ENCODE peak calls at places on chromosomes 1 and 21, in four cellular contexts. One of them, this sample, is unnamed.

GRCh38 chr1:6544831-6545230 is 9.5 kb downstream of the NOL9 start:
- DNase-seq in esophagus muscularis mucosa: no peak
- DNase-seq in IMR-90: peak
- DNase-seq in uterus: no peak
- DNase-seq in this sample: no peak

GRCh38 chr1:113672491-113672890 is 86.8 kb downstream of the PHTF1 start:
- DNase-seq in IMR-90: no peak
- DNase-seq in esophagus muscularis mucosa: no peak
- DNase-seq in uterus: no peak
- DNase-seq in this sample: no peak

GRCh38 chr1:115669002-115669673 is 27.4 kb downstream of the VANGL1 start:
- DNase-seq in uterus: no peak
- DNase-seq in IMR-90: peak
- DNase-seq in esophagus muscularis mucosa: no peak
- DNase-seq in this sample: no peak

GRCh38 chr21:45989355-45990048 is 7.9 kb downstream of the COL6A1 start:
- DNase-seq in esophagus muscularis mucosa: no peak
- DNase-seq in uterus: peak
- DNase-seq in IMR-90: no peak
- DNase-seq in this sample: no peak

GRCh38 chr21:29669416-29669815 is 270.4 kb downstream of the GRIK1 start:
- DNase-seq in uterus: no peak
- DNase-seq in IMR-90: no peak
- DNase-seq in esophagus muscularis mucosa: no peak
- DNase-seq in this sample: no peak

GRCh38 chr1:236394905-236395779 is 1.1 kb downstream of the EDARADD start:
- DNase-seq in IMR-90: no peak
- DNase-seq in esophagus muscularis mucosa: no peak
- DNase-seq in uterus: peak
- DNase-seq in this sample: no peak

GRCh38 chr1:17696417-17697301 is 58.5 kb upstream of the ACTL8 start:
- DNase-seq in IMR-90: peak
- DNase-seq in esophagus muscularis mucosa: no peak
- DNase-seq in uterus: peak
- DNase-seq in this sample: no peak

GRCh38 chr1:181087400-181087901 is 1.0 kb upstream of the IER5 start:
- DNase-seq in IMR-90: no peak
- DNase-seq in esophagus muscularis mucosa: no peak
- DNase-seq in uterus: no peak
- DNase-seq in this sample: no peak

GRCh38 chr1:207076181-207076949 is 12.3 kb upstream of the C4BPB start:
- DNase-seq in esophagus muscularis mucosa: no peak
- DNase-seq in uterus: no peak
- DNase-seq in IMR-90: no peak
- DNase-seq in this sample: no peak

GRCh38 chr1:81756872-81757271 is 43.9 kb upstream of the ADGRL2 start:
- DNase-seq in IMR-90: peak
- DNase-seq in esophagus muscularis mucosa: no peak
- DNase-seq in uterus: no peak
- DNase-seq in this sample: no peak

GRCh38 chr1:33163621-33164071 is 18.2 kb downstream of the TRIM62 start:
- DNase-seq in uterus: no peak
- DNase-seq in esophagus muscularis mucosa: no peak
- DNase-seq in IMR-90: peak
- DNase-seq in this sample: no peak

GRCh38 chr1:82152356-82153281 is 351.9 kb downstream of the ADGRL2 start:
- DNase-seq in uterus: no peak
- DNase-seq in esophagus muscularis mucosa: no peak
- DNase-seq in IMR-90: no peak
- DNase-seq in this sample: no peak

GRCh38 chr1:201172999-201173610 is 17.5 kb upstream of the IGFN1 start:
- DNase-seq in esophagus muscularis mucosa: no peak
- DNase-seq in uterus: no peak
- DNase-seq in IMR-90: peak
- DNase-seq in this sample: no peak

GRCh38 chr1:118927826-118928225 is 60.3 kb downstream of the TBX15 start:
- DNase-seq in esophagus muscularis mucosa: no peak
- DNase-seq in uterus: no peak
- DNase-seq in IMR-90: no peak
- DNase-seq in this sample: no peak

GRCh38 chr1:162035241-162035640 is 11.6 kb upstream of the OLFML2B start:
- DNase-seq in esophagus muscularis mucosa: no peak
- DNase-seq in IMR-90: no peak
- DNase-seq in uterus: no peak
- DNase-seq in this sample: no peak

GRCh38 chr1:22376001-22376400 is 75.7 kb upstream of the ZBTB40 start:
- DNase-seq in uterus: no peak
- DNase-seq in IMR-90: no peak
- DNase-seq in esophagus muscularis mucosa: no peak
- DNase-seq in this sample: no peak

GRCh38 chr1:11882814-11883538 is 24.2 kb upstream of the NPPB start:
- DNase-seq in IMR-90: no peak
- DNase-seq in uterus: no peak
- DNase-seq in esophagus muscularis mucosa: no peak
- DNase-seq in this sample: no peak

DNA sequence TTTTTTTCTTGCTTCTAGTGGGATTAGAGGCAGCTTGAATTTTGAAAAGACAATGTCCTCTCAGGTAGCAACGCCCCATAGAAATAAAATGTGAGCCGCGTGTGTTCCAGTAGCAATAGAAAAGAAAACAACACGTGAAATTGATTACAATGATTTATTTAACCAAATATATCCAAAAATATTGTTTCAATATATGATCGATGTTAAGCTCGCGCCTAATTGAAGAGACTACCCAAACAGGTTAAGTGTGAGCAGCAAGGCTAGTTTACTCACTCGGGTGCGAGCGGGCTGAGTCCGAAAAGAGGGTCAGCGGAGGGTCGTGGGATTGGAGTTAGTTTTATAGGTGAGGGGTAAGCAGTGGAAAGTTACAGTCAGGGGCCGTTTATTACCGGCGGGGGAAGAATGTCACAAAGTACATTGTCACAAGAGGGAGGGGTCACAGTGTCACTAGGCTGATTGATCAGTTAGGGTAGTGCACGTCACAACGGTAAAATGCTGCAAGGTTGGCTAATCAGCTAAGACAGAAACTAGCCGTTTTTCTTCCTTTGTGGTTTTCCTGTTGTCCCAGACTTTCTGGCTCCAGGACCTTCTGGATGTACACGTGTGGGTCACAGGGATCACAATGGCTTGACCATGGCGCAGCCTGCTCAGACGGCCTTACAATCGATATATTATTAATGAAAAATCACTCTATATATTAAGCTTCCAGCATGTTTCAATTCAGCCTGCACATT is 697 bp upstream of the ZNF670 start:
- DNase-seq in uterus: no peak
- DNase-seq in esophagus muscularis mucosa: no peak
- DNase-seq in IMR-90: no peak
- DNase-seq in this sample: no peak
- TF ChIP-seq POLR2A in uterus: no peak
- TF ChIP-seq POLR2A in esophagus muscularis mucosa: no peak
- TF ChIP-seq POLR2A in IMR-90: no peak
- TF ChIP-seq POLR2A in this sample: no peak

DNA sequence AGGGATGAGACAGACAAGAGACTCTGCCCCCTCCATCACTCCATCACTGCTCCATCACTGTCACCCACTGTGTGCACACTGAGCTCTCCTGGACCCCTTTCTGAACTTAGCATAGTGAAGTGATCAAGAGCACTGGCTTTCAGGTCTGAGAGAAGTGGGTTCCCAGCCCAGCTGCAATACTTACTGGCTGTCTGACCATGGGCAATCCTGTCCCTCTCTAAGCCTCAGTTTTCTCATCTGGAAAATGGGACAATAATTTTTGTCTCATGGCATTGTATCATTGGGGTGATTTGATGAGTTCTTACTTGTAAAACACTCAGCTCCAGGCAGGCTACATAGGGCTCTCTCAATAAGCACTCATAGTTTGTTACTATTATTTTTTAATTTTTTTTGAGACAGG is 7.5 kb upstream of the RPS6KA1 start:
- DNase-seq in uterus: no peak
- DNase-seq in esophagus muscularis mucosa: no peak
- DNase-seq in IMR-90: no peak
- DNase-seq in this sample: no peak
- TF ChIP-seq POLR2A in uterus: no peak
- TF ChIP-seq POLR2A in esophagus muscularis mucosa: no peak
- TF ChIP-seq POLR2A in IMR-90: no peak
- TF ChIP-seq POLR2A in this sample: no peak

DNA sequence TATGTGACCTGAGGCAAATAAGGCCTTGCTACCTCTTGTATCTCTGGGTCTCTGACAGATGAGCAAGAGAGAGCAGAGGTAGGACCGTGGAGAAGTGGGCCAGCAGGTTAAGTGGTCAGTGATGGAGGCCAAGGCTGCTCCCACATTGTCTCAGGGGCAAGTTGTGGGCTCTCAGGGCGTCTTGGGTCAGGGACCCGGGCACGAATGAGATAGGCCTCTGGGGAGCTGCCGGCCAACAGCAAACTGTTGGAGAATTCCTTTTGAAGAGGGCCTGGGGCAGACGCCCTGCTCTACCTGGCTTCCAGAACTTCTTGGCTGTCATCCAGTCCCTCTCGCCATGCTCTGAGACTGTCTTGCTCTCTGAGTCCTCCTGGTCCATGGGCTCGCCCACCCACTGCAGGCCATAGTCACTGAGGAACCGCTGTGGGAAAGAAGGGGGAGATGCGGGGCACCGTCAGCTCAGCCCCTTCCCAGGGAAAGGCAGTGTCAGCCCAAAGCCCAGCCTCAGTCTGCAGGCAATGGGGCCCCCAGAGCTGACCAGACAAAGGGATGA is 12.4 kb downstream of the UBXN11 start:
- DNase-seq in IMR-90: no peak
- DNase-seq in esophagus muscularis mucosa: no peak
- DNase-seq in uterus: no peak
- DNase-seq in this sample: no peak
- TF ChIP-seq POLR2A in IMR-90: no peak
- TF ChIP-seq POLR2A in esophagus muscularis mucosa: no peak
- TF ChIP-seq POLR2A in uterus: no peak
- TF ChIP-seq POLR2A in this sample: no peak

GRCh38 chr1:58434587-58434986 is 111.9 kb downstream of the OMA1 start:
- DNase-seq in esophagus muscularis mucosa: no peak
- DNase-seq in uterus: no peak
- DNase-seq in IMR-90: no peak
- DNase-seq in this sample: no peak

GRCh38 chr1:58432813-58433668 is 113.5 kb downstream of the OMA1 start:
- DNase-seq in uterus: no peak
- DNase-seq in IMR-90: peak
- DNase-seq in esophagus muscularis mucosa: no peak
- DNase-seq in this sample: no peak

GRCh38 chr1:58431847-58432246 is 114.7 kb downstream of the OMA1 start:
- DNase-seq in IMR-90: no peak
- DNase-seq in esophagus muscularis mucosa: no peak
- DNase-seq in uterus: no peak
- DNase-seq in this sample: no peak

GRCh38 chr1:58436615-58437297 is 109.8 kb downstream of the OMA1 start:
- DNase-seq in esophagus muscularis mucosa: no peak
- DNase-seq in IMR-90: no peak
- DNase-seq in uterus: no peak
- DNase-seq in this sample: no peak

DNA sequence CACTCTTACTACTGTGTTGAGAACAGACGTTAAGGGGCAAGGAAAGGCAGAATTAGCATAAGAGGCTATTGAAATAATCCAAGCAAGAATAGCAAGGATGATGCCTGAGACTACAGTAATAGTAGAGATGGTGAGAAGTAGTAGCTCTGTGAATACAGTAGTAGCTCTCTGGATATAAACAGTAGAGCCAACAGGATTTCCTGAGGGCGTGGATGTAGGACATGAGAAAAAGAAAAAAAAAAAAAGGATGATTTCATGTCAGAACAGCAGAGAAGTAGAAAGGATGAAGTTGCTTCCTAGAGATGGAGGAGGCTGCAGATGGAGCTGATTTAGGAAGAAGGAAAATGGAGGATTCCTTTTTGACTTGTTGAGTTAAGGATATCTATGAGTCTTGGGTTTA is 112.3 kb downstream of the OMA1 start:
- DNase-seq in uterus: no peak
- DNase-seq in IMR-90: no peak
- DNase-seq in esophagus muscularis mucosa: no peak
- DNase-seq in this sample: no peak
- TF ChIP-seq POLR2A in uterus: no peak
- TF ChIP-seq POLR2A in IMR-90: no peak
- TF ChIP-seq POLR2A in esophagus muscularis mucosa: no peak
- TF ChIP-seq POLR2A in this sample: no peak

This sample was measured in esophagus squamous epithelium.